ENCODE peak calls at places on chromosomes 12 and 14, in ten cellular contexts. F is ureter, Y is BJ, V is T-helper 17 cell, K is posterior vena cava, W is skeletal muscle cell, N is NCI-H524, O is RWPE1, H is activated T-cell treated with anti-CD3 and anti-CD28 coated beads for 1 hour, D is GM12865. R is an unnamed sample.

GRCh38 chr12:58359084-58359483 is 417.7 kb downstream of the ATP23 start:
- DNase-seq in V (no peak), Y (peak), N (no peak), D (no peak), K (no peak), W (no peak), O (no peak), H (no peak), F (no peak), R (no peak)

GRCh38 chr12:17381211-17381610 is 708.8 kb downstream of the RERGL start:
- DNase-seq in F (no peak), Y (no peak), D (no peak), H (no peak), O (peak), K (no peak), W (no peak), V (no peak), N (no peak), R (no peak)

GRCh38 chr14:81385824-81386223 is 14.3 kb downstream of the STON2 start:
- DNase-seq in F (no peak), K (no peak), W (no peak), Y (no peak), O (no peak), N (no peak), D (no peak), V (no peak), H (no peak), R (no peak)

GRCh38 chr12:57320639-57321038 is 69.7 kb upstream of the STAC3 start:
- DNase-seq in W (no peak), D (no peak), V (no peak), Y (no peak), K (no peak), H (no peak), F (no peak), O (no peak), N (no peak), R (no peak)

GRCh38 chr12:32451816-32452215 is 52.5 kb downstream of the FGD4 start:
- DNase-seq in H (no peak), Y (no peak), W (no peak), O (no peak), D (no peak), F (no peak), N (no peak), V (no peak), K (no peak), R (no peak)

GRCh38 chr12:99977550-99977949 is 7.2 kb downstream of the ANKS1B start:
- DNase-seq in N (no peak), K (no peak), Y (no peak), D (no peak), O (no peak), F (no peak), W (no peak), H (no peak), V (no peak), R (no peak)

GRCh38 chr14:28975084-28975483 is 208.5 kb downstream of the FOXG1 start:
- DNase-seq in H (no peak), N (no peak), D (no peak), F (no peak), V (no peak), K (no peak), Y (no peak), W (no peak), O (no peak), R (no peak)

GRCh38 chr14:34873591-34874385 is 1.4 kb downstream of the BAZ1A start:
- DNase-seq in V (peak), F (peak), D (peak), N (no peak), O (peak), H (peak), Y (no peak), W (peak), K (peak), R (peak)

GRCh38 chr12:121767525-121768016 is 25.9 kb downstream of the RHOF start:
- DNase-seq in H (no peak), W (no peak), D (no peak), Y (no peak), O (no peak), F (no peak), K (peak), V (no peak), N (peak), R (peak)